ENCODE peak calls at places on chromosomes 4 and X, in seven cellular contexts. D is SK-N-SH, A is H9, E is GM23248, C is OCI-LY7, S is neuronal stem cell, W is A549. B is an unnamed sample.

GRCh38 chr4:134505511-134505910 is 303.9 kb upstream of the PABPC4L start:
- DNase-seq in D (no peak), A (no peak), E (no peak), C (no peak), S (no peak), W (no peak), B (no peak)

GRCh38 chrX:3044671-3045070 is 3.4 kb downstream of the ARSF start:
- DNase-seq in D (no peak), A (no peak), E (no peak), C (no peak), S (no peak), W (no peak), B (no peak)

GRCh38 chr4:168776382-168776781 is 233.7 kb downstream of the CBR4 start:
- DNase-seq in D (no peak), A (no peak), E (no peak), C (no peak), S (no peak), W (no peak), B (no peak)

GRCh38 chrX:74419861-74420193 is 1.5 kb upstream of the SLC16A2 start:
- DNase-seq in D (no peak), A (peak; percentile 28), E (peak; percentile 32), C (no peak), S (peak; percentile 9), W (no peak), B (peak; percentile 37)

GRCh38 chr4:121147923-121148443 is 16.1 kb downstream of the TNIP3 start:
- DNase-seq in D (no peak), A (no peak), E (peak; percentile 84), C (no peak), S (no peak), W (no peak), B (no peak)

GRCh38 chr4:7037425-7037824 is 5.7 kb upstream of the TADA2B start:
- DNase-seq in D (no peak), A (no peak), E (no peak), C (no peak), S (no peak), W (no peak), B (no peak)

GRCh38 chr4:187667095-187667494 is 328.5 kb upstream of the ZFP42 start:
- DNase-seq in D (no peak), A (no peak), E (no peak), C (no peak), S (no peak), W (no peak), B (no peak)

GRCh38 chrX:1486749-1487361 is 34.1 kb upstream of the ASMTL start:
- DNase-seq in D (no peak), A (no peak), E (no peak), C (no peak), S (no peak), W (no peak), B (no peak)

GRCh38 chrX:1172496-1172895 is 40.0 kb downstream of the CRLF2 start:
- DNase-seq in D (no peak), A (no peak), E (no peak), C (no peak), S (no peak), W (no peak), B (no peak)

GRCh38 chr4:11053601-11054000 is 369.0 kb upstream of the CLNK start:
- DNase-seq in D (no peak), A (no peak), E (no peak), C (no peak), S (no peak), W (no peak), B (no peak)

GRCh38 chr4:110840221-110840654 is 217.4 kb upstream of the PITX2 start:
- DNase-seq in D (no peak), A (no peak), E (peak; percentile 72), C (no peak), S (no peak), W (no peak), B (no peak)

GRCh38 chr4:186701273-186701672 is 22.4 kb downstream of the FAT1 start:
- DNase-seq in D (no peak), A (peak; percentile 84), E (peak; percentile 75), C (no peak), S (peak; percentile 75), W (no peak), B (no peak)

GRCh38 chr4:130675262-130675661 is 1579.3 kb downstream of the C4orf33 start:
- DNase-seq in D (peak; percentile 19), A (no peak), E (no peak), C (no peak), S (no peak), W (no peak), B (no peak)

DNA sequence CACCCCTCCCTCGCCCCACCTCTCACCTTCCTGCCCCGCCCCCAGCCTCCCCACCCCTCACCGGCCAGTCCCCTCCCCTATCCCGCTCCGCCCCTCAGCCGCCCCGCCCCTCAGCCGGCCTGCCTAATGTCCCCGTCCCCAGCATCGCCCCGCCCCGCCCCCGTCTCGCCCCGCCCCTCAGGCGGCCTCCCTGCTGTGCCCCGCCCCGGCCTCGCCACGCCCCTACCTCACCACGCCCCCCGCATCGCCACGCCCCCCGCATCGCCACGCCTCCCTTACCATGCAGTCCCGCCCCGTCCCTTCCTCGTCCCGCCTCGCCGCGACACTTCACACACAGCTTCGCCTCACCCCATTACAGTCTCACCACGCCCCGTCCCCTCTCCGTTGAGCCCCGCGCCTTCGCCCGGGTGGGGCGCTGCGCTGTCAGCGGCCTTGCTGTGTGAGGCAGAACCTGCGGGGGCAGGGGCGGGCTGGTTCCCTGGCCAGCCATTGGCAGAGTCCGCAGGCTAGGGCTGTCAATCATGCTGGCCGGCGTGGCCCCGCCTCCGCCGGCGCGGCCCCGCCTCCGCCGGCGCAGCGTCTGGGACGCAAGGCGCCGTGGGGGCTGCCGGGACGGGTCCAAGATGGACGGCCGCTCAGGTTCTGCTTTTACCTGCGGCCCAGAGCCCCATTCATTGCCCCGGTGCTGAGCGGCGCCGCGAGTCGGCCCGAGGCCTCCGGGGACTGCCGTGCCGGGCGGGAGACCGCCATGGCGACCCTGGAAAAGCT is at the start of the genes HTT and HTT-AS:
- DNase-seq in D (peak; percentile 99), A (peak; percentile 94), E (peak; percentile 97), C (peak; percentile 96), S (peak; percentile 97), W (peak; percentile 88), B (peak; percentile 98)
- H3K4me2 ChIP-seq in D (peak within 1 kb of the TSS; percentile 95), A (peak within 1 kb of the TSS; percentile 97), E (peak within 1 kb of the TSS; percentile 93), C (peak within 1 kb of the TSS; percentile 94), S (peak within 1 kb of the TSS; percentile 78), W (peak within 1 kb of the TSS; percentile 100), B (peak within 1 kb of the TSS; percentile 100)

DNA sequence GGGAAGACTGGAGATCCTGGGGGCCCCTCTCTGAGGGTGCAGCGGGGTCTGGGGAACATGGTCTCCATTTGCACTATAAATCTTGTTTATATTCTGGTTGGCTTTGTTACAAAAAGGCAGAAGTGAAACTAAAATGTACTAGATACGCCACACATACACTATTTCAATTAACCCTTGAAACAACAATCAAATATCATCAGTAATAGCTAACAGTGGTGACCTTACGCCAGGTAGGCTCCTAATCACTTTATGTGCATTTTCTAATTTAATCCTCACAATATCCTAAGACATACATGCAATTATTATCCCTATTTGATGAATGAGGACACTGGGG is 35.1 kb downstream of the TBC1D9 start:
- DNase-seq in D (no peak), A (no peak), E (no peak), C (peak; percentile 76), S (no peak), W (no peak), B (no peak)
- H3K4me2 ChIP-seq in D (no peak overlapping the region), A (no peak overlapping the region), E (no peak overlapping the region), C (peak overlapping the region; percentile 90), S (no peak overlapping the region), W (no peak overlapping the region), B (peak overlapping the region; percentile 62)

GRCh38 chr4:182015893-182016292 is 227.3 kb upstream of the TENM3 start:
- DNase-seq in D (no peak), A (no peak), E (peak; percentile 45), C (no peak), S (no peak), W (peak; percentile 1), B (no peak)
- H3K4me2 ChIP-seq in D (no peak overlapping the region), A (no peak overlapping the region), E (no peak overlapping the region), C (no peak overlapping the region), S (no peak overlapping the region), W (no peak overlapping the region), B (no peak overlapping the region)

GRCh38 chr4:138627096-138627495 is 384.9 kb upstream of the SLC7A11 start:
- DNase-seq in D (no peak), A (no peak), E (peak; percentile 49), C (no peak), S (no peak), W (no peak), B (no peak)
- H3K4me2 ChIP-seq in D (no peak overlapping the region), A (no peak overlapping the region), E (no peak overlapping the region), C (no peak overlapping the region), S (no peak overlapping the region), W (no peak overlapping the region), B (no peak overlapping the region)

DNA sequence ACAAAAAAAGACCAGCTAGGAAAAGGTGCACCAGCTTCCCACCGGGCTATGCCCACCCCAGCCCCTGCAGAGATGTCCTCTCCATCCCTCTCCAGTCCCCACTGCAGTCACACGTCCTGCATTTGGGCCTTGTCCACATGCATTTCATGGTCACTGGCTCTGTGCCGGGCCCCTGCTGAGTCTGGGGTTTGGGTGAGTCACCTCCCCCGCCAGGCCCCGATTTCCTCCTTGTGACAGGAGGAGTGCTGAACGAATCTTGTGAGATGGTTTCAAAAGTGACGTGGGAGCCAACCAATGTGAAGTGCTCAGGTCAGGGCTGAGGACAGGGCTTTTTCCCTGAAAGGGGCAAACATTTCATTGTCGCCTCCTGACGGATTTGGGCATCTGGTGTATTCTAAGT is 7.1 kb downstream of the CPZ start:
- DNase-seq in D (no peak), A (no peak), E (peak; percentile 95), C (no peak), S (no peak), W (peak; percentile 17), B (no peak)
- H3K4me2 ChIP-seq in D (no peak overlapping the region), A (no peak overlapping the region), E (no peak overlapping the region), C (no peak overlapping the region), S (no peak overlapping the region), W (no peak overlapping the region), B (no peak overlapping the region)

DNA sequence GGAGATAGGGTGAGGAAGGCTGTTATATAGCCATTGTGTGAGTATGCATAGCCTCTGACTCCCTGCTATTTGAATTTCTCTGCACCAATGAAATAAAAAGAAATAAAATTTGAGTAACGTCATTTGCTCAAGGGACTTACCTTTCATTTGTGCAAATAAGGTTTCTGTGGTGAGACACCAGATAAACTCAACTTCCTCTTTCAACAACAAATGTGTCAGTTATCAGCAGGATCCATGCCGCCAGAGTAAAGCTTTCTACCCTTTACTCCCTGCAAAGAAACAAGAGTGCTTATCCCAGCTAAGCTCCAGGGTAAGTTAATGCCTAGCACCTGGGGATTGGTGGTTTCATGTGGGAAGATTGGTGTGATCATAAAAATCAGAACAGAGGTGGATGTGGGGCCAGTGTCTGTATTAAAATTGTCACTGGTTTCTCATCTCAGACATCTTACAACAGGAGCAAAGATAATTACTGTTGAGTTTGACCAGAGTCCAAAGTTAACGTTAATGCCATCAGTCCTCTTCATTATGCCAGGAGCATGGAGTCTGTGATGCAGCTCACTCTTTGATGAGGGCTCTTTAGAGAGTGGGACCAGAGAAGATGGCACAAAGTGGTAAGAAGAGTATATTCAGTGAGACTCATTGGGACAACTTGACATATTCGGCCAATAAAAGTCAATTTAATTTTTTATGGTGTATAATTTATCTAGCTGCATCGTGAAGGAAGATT is at the start of gene P2RY10:
- DNase-seq in D (no peak), A (no peak), E (no peak), C (peak; percentile 70), S (no peak), W (no peak), B (no peak)
- H3K4me2 ChIP-seq in D (no peak within 1 kb of the TSS), A (no peak within 1 kb of the TSS), E (no peak within 1 kb of the TSS), C (peak within 1 kb of the TSS; percentile 88), S (no peak within 1 kb of the TSS), W (no peak within 1 kb of the TSS), B (no peak within 1 kb of the TSS)

B was measured in hepatocyte.